ENCODE peak calls at places on chromosomes 2 and 18, in eight cellular contexts. Z is GM10248; R is psoas muscle; N is endothelial cell; P is fibroblast of lung; D is CD4-positive, alpha-beta T cell; G is cardiac fibroblast; I is AG10803. V is an unnamed sample.
A peak's percentile ranks its signal among the peaks of the same experiment; 100 is the strongest.

GRCh38 chr2:128797937-128798336 is 479.3 kb upstream of the HS6ST1 start:
- DNase-seq in Z (no peak), R (no peak), N (no peak), P (no peak), D (no peak), G (no peak), I (no peak), V (no peak)

GRCh38 chr18:43661570-43661969 is 384.3 kb upstream of the SYT4 start:
- DNase-seq in Z (peak; percentile 2), R (no peak), N (peak; percentile 24), P (peak; percentile 71), D (no peak), G (peak; percentile 63), I (peak; percentile 63), V (peak; percentile 61)

GRCh38 chr2:200364620-200365019 is 58.1 kb downstream of the SPATS2L start:
- DNase-seq in Z (no peak), R (no peak), N (no peak), P (no peak), D (no peak), G (no peak), I (no peak), V (no peak)

GRCh38 chr2:176491172-176491904 is 222.1 kb downstream of the MTX2 start:
- DNase-seq in Z (peak; percentile 75), R (peak; percentile 90), N (no peak), P (peak; percentile 100), D (no peak), G (peak; percentile 96), I (peak; percentile 100), V (no peak)

GRCh38 chr2:32182667-32183066 is 17.0 kb downstream of the SLC30A6 start:
- DNase-seq in Z (no peak), R (no peak), N (no peak), P (no peak), D (no peak), G (no peak), I (no peak), V (no peak)

GRCh38 chr2:190655570-190655969 is 6.7 kb downstream of the NAB1 start:
- DNase-seq in Z (no peak), R (no peak), N (no peak), P (no peak), D (no peak), G (no peak), I (no peak), V (no peak)

GRCh38 chr2:124566518-124566970 is 541.5 kb downstream of the CNTNAP5 start:
- DNase-seq in Z (no peak), R (no peak), N (no peak), P (no peak), D (no peak), G (no peak), I (no peak), V (peak; percentile 1)

GRCh38 chr18:56575819-56576663 is 62.4 kb downstream of the TXNL1 start:
- DNase-seq in Z (peak; percentile 48), R (no peak), N (peak; percentile 52), P (peak; percentile 47), D (no peak), G (peak; percentile 78), I (peak; percentile 61), V (peak; percentile 40)

GRCh38 chr2:234973008-234973407 is 21.2 kb downstream of the SH3BP4 start:
- DNase-seq in Z (no peak), R (no peak), N (no peak), P (peak; percentile 80), D (no peak), G (no peak), I (no peak), V (no peak)

GRCh38 chr2:65031341-65032015 is 24.7 kb upstream of the CEP68 start:
- DNase-seq in Z (no peak), R (no peak), N (no peak), P (no peak), D (no peak), G (peak; percentile 21), I (no peak), V (peak; percentile 2)

GRCh38 chr18:46148810-46149209 is 44.6 kb downstream of the HAUS1 start:
- DNase-seq in Z (peak; percentile 43), R (no peak), N (peak; percentile 68), P (peak; percentile 41), D (peak; percentile 12), G (peak; percentile 76), I (peak; percentile 64), V (peak; percentile 67)

GRCh38 chr2:214069254-214069653 is 341.6 kb upstream of the VWC2L start:
- DNase-seq in Z (no peak), R (no peak), N (no peak), P (peak; percentile 95), D (no peak), G (peak; percentile 77), I (peak; percentile 89), V (peak; percentile 40)

GRCh38 chr18:8121942-8122480 is 487.2 kb upstream of the RAB12 start:
- DNase-seq in Z (no peak), R (no peak), N (no peak), P (peak; percentile 95), D (no peak), G (peak; percentile 52), I (peak; percentile 61), V (no peak)

GRCh38 chr2:39736593-39736992 is 42.5 kb downstream of the THUMPD2 start:
- DNase-seq in Z (no peak), R (no peak), N (no peak), P (peak; percentile 99), D (no peak), G (peak; percentile 69), I (peak; percentile 96), V (no peak)

GRCh38 chr18:629303-630150 is 27.9 kb upstream of the TYMS start:
- DNase-seq in Z (no peak), R (no peak), N (no peak), P (peak; percentile 50), D (no peak), G (no peak), I (no peak), V (no peak)

GRCh38 chr18:631560-631959 is 25.9 kb upstream of the TYMS start:
- DNase-seq in Z (no peak), R (no peak), N (no peak), P (no peak), D (no peak), G (no peak), I (no peak), V (no peak)

GRCh38 chr18:635171-635570 is 22.3 kb upstream of the TYMS start:
- DNase-seq in Z (no peak), R (no peak), N (no peak), P (no peak), D (no peak), G (no peak), I (no peak), V (peak; percentile 22)

GRCh38 chr18:634551-635045 is 22.9 kb upstream of the TYMS start:
- DNase-seq in Z (no peak), R (no peak), N (no peak), P (no peak), D (no peak), G (no peak), I (no peak), V (no peak)
- TF ChIP-seq CTCF in Z (no peak), R (no peak), N (no peak), P (no peak), D (no peak), G (no peak), I (no peak), V (no peak)

DNA sequence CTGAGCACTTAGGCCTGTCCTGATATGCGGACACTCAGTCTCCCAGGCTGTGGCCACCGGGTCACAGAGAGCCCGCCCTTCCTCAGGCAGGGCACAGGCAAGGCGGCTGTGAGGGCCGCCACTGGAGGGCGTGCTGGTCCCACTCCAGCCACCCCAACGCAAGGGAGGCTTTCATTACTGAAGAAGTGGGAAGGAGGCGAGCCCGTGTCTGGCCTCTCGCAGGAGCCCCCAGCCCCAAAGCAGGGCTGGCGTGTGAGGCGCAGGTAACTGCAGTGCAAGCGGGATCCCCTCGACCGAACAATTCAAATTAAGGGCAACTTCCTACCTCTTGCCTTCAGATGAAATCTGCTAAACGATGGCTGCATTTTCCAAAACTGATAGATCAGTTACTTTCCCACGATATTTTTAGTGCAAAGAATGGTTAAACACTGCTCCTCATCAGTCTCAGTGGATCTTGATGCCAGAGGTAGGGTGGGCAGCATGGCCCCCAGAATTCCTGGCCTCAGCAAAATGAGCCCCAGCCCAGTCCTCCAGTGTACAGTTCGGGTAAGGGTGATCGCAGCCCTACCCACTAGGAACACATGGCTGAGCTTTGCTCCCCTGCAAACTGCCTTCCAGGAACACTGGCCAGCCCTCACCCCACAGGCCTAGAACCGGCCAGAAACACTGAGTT is 97.2 kb downstream of the SEPTIN10 start:
- DNase-seq in Z (peak; percentile 63), R (no peak), N (peak; percentile 86), P (peak; percentile 32), D (no peak), G (peak; percentile 42), I (no peak), V (peak; percentile 82)
- TF ChIP-seq CTCF in Z (peak; percentile 67), R (peak; percentile 37), N (peak; percentile 45), P (peak; percentile 37), D (no peak), G (peak; percentile 86), I (peak; percentile 36), V (peak; percentile 81)

DNA sequence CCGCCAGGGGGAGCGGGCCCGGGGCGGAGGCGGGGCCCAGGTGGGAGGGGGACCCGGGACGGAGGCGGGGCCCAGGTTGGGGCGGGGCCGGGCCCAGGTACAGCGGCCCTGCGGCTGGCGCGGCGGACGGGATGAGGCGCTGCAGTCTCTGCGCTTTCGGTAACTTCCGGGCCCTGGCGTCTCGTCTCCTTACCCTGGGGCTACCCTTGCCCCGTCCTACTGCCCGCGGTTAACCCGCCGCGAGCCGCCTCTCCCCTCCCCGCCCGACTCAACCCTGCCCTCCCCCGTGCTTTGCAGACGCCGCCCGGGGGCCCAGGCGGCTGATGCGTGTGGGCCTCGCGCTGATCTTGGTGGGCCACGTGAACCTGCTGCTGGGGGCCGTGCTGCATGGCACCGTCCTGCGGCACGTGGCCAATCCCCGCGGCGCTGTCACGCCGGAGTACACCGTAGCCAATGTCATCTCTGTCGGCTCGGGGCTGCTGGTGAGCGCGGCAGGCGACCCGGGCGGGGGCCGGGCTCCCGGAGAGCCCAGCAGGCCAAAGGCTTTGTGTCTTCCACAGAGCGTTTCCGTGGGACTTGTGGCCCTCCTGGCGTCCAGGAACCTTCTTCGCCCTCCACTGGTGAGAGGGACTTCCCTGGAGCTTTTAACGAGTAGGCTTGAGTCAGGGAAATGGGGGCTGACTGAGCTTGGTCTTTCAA is at the start of gene KRTCAP3:
- DNase-seq in Z (peak; percentile 82), R (peak; percentile 57), N (peak; percentile 52), P (no peak), D (peak; percentile 53), G (no peak), I (no peak), V (peak; percentile 94)
- TF ChIP-seq CTCF in Z (no peak), R (no peak), N (no peak), P (no peak), D (peak; percentile 37), G (no peak), I (no peak), V (peak; percentile 2)

GRCh38 chr2:189287982-189288494 is 108.5 kb upstream of the COL5A2 start:
- DNase-seq in Z (peak; percentile 14), R (no peak), N (no peak), P (peak; percentile 88), D (no peak), G (peak; percentile 91), I (peak; percentile 86), V (peak; percentile 12)
- TF ChIP-seq CTCF in Z (peak; percentile 31), R (peak; percentile 54), N (peak; percentile 53), P (peak; percentile 42), D (peak; percentile 46), G (peak; percentile 45), I (peak; percentile 72), V (no peak)